ENCODE peak calls at places on chromosomes 7 and 10, in eight cellular contexts. J is GM23248; K is RWPE1; H is stimulated activated CD4-positive, alpha-beta T cell treated with anti-CD3 and anti-CD28 coated beads, Interleukin-12 subunit alpha, Interleukin-12 subunit beta, amount 100 ng/mL, for 4 hours; P is endodermal cell; A is AG04449; G is T-helper 2 cell; R is fibroblast of mammary gland. F is an unnamed sample.

GRCh38 chr7:99918959-99919813 is at the start of gene TRIM4:
- DNase-seq in J (peak), K (peak), H (peak), P (no peak), A (peak), G (peak), R (peak), F (peak)

GRCh38 chr7:47294569-47295222 is 287.2 kb downstream of the TNS3 start:
- DNase-seq in J (no peak), K (no peak), H (no peak), P (no peak), A (no peak), G (no peak), R (no peak), F (no peak)

GRCh38 chr10:23525406-23525805 is 86.5 kb downstream of the OTUD1 start:
- DNase-seq in J (peak), K (peak), H (peak), P (no peak), A (no peak), G (peak), R (peak), F (no peak)

GRCh38 chr10:45464958-45465567 is 91.0 kb downstream of the ALOX5 start:
- DNase-seq in J (peak), K (peak), H (peak), P (peak), A (no peak), G (peak), R (peak), F (no peak)

GRCh38 chr10:74502963-74503608 is 323.3 kb upstream of the KAT6B start:
- DNase-seq in J (peak), K (peak), H (no peak), P (no peak), A (peak), G (peak), R (peak), F (peak)

GRCh38 chr7:151648429-151648828 is 128.7 kb upstream of the RHEB start:
- DNase-seq in J (peak), K (no peak), H (no peak), P (no peak), A (no peak), G (no peak), R (peak), F (no peak)

GRCh38 chr7:141118809-141119586 is 45.1 kb downstream of the TMEM178B start:
- DNase-seq in J (no peak), K (no peak), H (no peak), P (no peak), A (no peak), G (no peak), R (no peak), F (no peak)

GRCh38 chr10:1611936-1612550 is 125.3 kb downstream of the ADARB2 start:
- DNase-seq in J (no peak), K (no peak), H (no peak), P (peak), A (no peak), G (no peak), R (no peak), F (no peak)

GRCh38 chr7:128352138-128352537 is 8.4 kb upstream of the RBM28 start:
- DNase-seq in J (peak), K (no peak), H (peak), P (peak), A (no peak), G (peak), R (peak), F (no peak)

GRCh38 chr7:94223375-94224084 is 171.2 kb upstream of the COL1A2 start:
- DNase-seq in J (peak), K (peak), H (no peak), P (peak), A (no peak), G (no peak), R (peak), F (peak)

GRCh38 chr10:115129752-115130151 is 36.6 kb downstream of the ATRNL1 start:
- DNase-seq in J (peak), K (peak), H (no peak), P (no peak), A (no peak), G (peak), R (peak), F (no peak)

GRCh38 chr7:123437447-123437995 is 96.9 kb downstream of the IQUB start:
- DNase-seq in J (no peak), K (no peak), H (no peak), P (no peak), A (no peak), G (no peak), R (no peak), F (no peak)

GRCh38 chr7:10940748-10941358 is 32.8 kb upstream of the PHF14 start:
- DNase-seq in J (no peak), K (peak), H (no peak), P (no peak), A (no peak), G (peak), R (no peak), F (no peak)

GRCh38 chr7:132578826-132579225 is 2.6 kb upstream of the PLXNA4 start:
- DNase-seq in J (no peak), K (no peak), H (no peak), P (peak), A (no peak), G (no peak), R (no peak), F (no peak)

GRCh38 chr7:142329062-142329788 is 71.4 kb upstream of the PRSS58 start:
- DNase-seq in J (no peak), K (no peak), H (no peak), P (no peak), A (no peak), G (no peak), R (no peak), F (no peak)

GRCh38 chr10:53315709-53316108 is 543.1 kb upstream of the MBL2 start:
- DNase-seq in J (peak), K (no peak), H (no peak), P (no peak), A (no peak), G (no peak), R (peak), F (no peak)